ENCODE peak calls at places on chromosomes 6 and 20, in nine cellular contexts. B is cardiac muscle cell; H is neural crest cell; J is mammary epithelial cell; S is upper lobe of left lung; O is upper lobe of right lung; U is nephron progenitor cell; Y is CD4-positive, alpha-beta T cell; M is RWPE1. Z is an unnamed sample.

GRCh38 chr6:109260701-109261100 is 121.6 kb downstream of the CD164 start:
- DNase-seq in B (no peak), H (no peak), J (no peak), S (no peak), O (no peak), U (no peak), Y (no peak), M (no peak), Z (no peak)

GRCh38 chr20:15831201-15831600 is 742.0 kb downstream of the KIF16B start:
- DNase-seq in B (no peak), H (no peak), J (peak; percentile 83), S (no peak), O (no peak), U (no peak), Y (no peak), M (peak; percentile 14), Z (no peak)

GRCh38 chr6:35230950-35231349 is 17.2 kb downstream of the SCUBE3 start:
- DNase-seq in B (no peak), H (no peak), J (no peak), S (no peak), O (no peak), U (no peak), Y (no peak), M (no peak), Z (no peak)

GRCh38 chr20:62025832-62026563 is 39.7 kb downstream of the TAF4 start:
- DNase-seq in B (peak; percentile 49), H (no peak), J (no peak), S (no peak), O (no peak), U (no peak), Y (peak; percentile 19), M (no peak), Z (no peak)

GRCh38 chr6:20198764-20199174 is 13.5 kb downstream of the MBOAT1 start:
- DNase-seq in B (no peak), H (no peak), J (no peak), S (no peak), O (no peak), U (no peak), Y (no peak), M (no peak), Z (no peak)

GRCh38 chr20:3847419-3847940 is 846 bp downstream of the MAVS start:
- DNase-seq in B (no peak), H (no peak), J (peak; percentile 15), S (no peak), O (no peak), U (no peak), Y (no peak), M (no peak), Z (no peak)

GRCh38 chr20:31903630-31904386 is 33.4 kb downstream of the TTLL9 start:
- DNase-seq in B (no peak), H (no peak), J (no peak), S (no peak), O (no peak), U (no peak), Y (no peak), M (no peak), Z (no peak)

GRCh38 chr20:16125810-16126209 is 447.4 kb downstream of the KIF16B start:
- DNase-seq in B (no peak), H (no peak), J (peak; percentile 37), S (peak; percentile 34), O (no peak), U (no peak), Y (no peak), M (no peak), Z (no peak)

DNA sequence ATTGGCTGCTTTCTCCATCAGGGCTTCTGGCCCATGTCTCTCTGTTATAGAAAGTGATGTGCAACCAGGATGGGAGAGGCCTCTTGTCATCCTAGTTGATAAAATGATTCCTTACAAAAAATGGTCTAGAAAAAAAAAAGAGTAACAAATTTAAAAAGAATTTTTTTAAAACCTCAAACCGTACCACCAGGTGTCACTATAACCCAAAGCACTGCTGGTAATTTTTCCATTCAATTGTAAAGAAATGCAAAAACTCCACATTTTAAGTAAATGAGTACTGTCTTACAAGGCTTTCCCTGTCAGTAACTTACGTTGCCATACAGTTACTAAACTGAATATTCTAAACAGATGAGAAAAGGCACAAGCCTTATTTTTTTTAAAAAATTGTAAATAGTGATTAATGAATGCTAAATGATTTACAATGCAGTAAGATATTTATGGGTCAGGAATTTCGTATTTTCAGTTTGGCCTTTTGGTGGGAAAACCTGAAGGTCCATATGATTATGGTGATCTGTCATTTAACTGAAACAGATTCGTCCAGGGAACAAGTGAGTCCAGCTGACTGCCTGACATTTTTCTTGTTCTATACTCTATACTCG is 95.4 kb downstream of the OGFRL1 start:
- DNase-seq in B (peak; percentile 35), H (peak; percentile 28), J (no peak), S (no peak), O (no peak), U (peak; percentile 25), Y (no peak), M (no peak), Z (no peak)
- TF ChIP-seq CTCF in B (peak; percentile 45), H (peak; percentile 85), J (peak; percentile 43), S (peak; percentile 18), O (peak; percentile 65), U (peak; percentile 71), Y (peak; percentile 44), M (peak; percentile 68), Z (peak; percentile 81)

GRCh38 chr6:157380779-157381561 is at the start of gene ZDHHC14:
- DNase-seq in B (peak; percentile 86), H (peak; percentile 66), J (peak; percentile 83), S (peak; percentile 92), O (peak; percentile 96), U (peak; percentile 86), Y (peak; percentile 87), M (peak; percentile 73), Z (peak; percentile 73)

GRCh38 chr6:157380458-157380778 is 572 bp upstream of the ZDHHC14 start:
- DNase-seq in B (no peak), H (no peak), J (no peak), S (no peak), O (no peak), U (no peak), Y (no peak), M (no peak), Z (no peak)

GRCh38 chr6:157383471-157383870 is 2.5 kb downstream of the ZDHHC14 start:
- DNase-seq in B (no peak), H (no peak), J (no peak), S (no peak), O (no peak), U (no peak), Y (no peak), M (no peak), Z (no peak)

GRCh38 chr6:157379656-157380457 is 1.1 kb upstream of the ZDHHC14 start:
- DNase-seq in B (peak; percentile 93), H (peak; percentile 82), J (peak; percentile 84), S (peak; percentile 94), O (peak; percentile 95), U (peak; percentile 87), Y (peak; percentile 83), M (peak; percentile 85), Z (peak; percentile 78)

DNA sequence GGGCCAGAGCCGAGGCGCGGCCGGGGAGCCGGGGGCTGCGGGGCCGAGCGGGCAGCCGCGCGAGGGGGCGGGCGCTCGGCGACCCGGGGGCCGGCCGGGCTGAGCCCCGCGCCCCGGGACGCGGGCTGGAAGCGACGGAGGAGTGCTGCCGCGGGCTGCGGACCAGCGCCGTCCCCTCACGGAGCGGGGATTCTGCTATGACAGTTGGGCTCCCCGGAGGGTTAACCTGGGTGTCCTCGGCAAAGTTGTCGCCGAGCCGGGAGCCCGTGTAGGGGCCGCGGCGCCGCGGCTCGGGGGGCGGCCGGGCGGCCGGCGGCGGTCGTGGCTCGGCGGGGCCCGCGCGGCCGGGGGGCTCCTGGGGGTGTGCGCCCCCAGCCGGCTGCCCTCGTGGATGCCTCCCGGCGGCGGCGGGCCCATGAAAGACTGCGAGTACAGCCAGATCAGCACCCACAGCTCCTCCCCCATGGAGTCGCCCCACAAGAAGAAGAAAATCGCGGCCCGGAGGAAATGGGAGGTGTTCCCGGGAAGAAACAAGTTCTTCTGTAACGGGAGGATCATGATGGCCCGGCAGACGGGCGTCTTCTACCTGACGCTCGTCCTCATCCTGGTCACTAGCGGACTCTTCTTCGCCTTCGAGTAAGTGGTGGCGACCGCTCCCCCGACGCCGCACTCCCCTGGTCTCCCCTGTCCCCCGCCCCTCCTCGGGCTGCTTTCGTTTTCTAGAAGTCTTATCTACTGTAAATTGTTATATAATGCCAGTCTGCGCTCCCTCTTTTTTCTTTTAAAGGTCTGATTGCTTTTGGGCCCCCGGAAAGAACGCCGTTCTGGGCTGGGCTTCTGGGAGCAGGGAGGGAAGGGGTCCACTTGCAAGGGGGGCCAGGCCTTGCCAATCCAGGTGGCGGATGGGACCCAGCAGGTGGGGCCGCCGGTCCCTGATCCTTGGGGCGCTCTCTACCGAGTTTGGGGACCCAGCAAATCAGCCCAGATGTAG is 936 bp downstream of the ZDHHC14 start:
- DNase-seq in B (peak; percentile 60), H (peak; percentile 20), J (peak; percentile 41), S (peak; percentile 50), O (peak; percentile 81), U (peak; percentile 56), Y (peak; percentile 44), M (peak; percentile 54), Z (peak; percentile 36)
- TF ChIP-seq CTCF in B (peak; percentile 18), H (peak; percentile 17), J (no peak), S (no peak), O (no peak), U (no peak), Y (no peak), M (peak; percentile 32), Z (peak; percentile 4)

GRCh38 chr6:55943329-55943728 is 67.9 kb upstream of the BMP5 start:
- DNase-seq in B (no peak), H (no peak), J (no peak), S (no peak), O (no peak), U (no peak), Y (no peak), M (no peak), Z (no peak)

GRCh38 chr6:55937227-55937626 is 61.8 kb upstream of the BMP5 start:
- DNase-seq in B (no peak), H (no peak), J (no peak), S (no peak), O (no peak), U (no peak), Y (no peak), M (no peak), Z (no peak)

DNA sequence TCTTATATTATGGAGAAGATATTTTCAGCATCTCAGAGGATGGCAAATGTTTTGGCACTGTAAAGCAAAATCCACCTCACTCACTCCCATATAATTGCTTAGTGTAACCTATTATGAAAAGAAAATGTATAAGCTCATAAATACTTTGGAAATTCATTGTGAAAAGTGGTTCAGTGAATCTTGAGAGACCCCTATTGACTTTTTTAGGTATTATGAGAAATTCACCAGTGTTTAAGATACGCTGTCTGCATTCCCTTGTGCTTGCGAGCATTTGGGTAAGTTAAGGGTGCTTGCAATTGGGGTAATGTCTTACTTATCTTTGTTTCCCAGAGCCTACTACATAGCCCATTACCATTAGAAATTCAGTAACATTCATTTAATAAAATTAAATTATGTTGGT is 66.3 kb upstream of the BMP5 start:
- DNase-seq in B (no peak), H (no peak), J (no peak), S (no peak), O (no peak), U (no peak), Y (no peak), M (peak; percentile 4), Z (no peak)
- TF ChIP-seq CTCF in B (no peak), H (peak; percentile 33), J (no peak), S (no peak), O (peak; percentile 10), U (no peak), Y (no peak), M (no peak), Z (peak; percentile 27)

GRCh38 chr6:5034328-5034727 is 30.5 kb upstream of the RPP40 start:
- DNase-seq in B (no peak), H (no peak), J (no peak), S (no peak), O (no peak), U (no peak), Y (no peak), M (no peak), Z (no peak)

GRCh38 chr6:5031150-5031549 is 27.3 kb upstream of the RPP40 start:
- DNase-seq in B (no peak), H (no peak), J (no peak), S (no peak), O (no peak), U (no peak), Y (no peak), M (no peak), Z (no peak)

GRCh38 chr6:5034736-5035135 is 30.9 kb upstream of the RPP40 start:
- DNase-seq in B (no peak), H (no peak), J (no peak), S (no peak), O (no peak), U (no peak), Y (no peak), M (no peak), Z (no peak)

GRCh38 chr6:5030596-5031136 is 26.8 kb upstream of the RPP40 start:
- DNase-seq in B (peak; percentile 90), H (peak; percentile 88), J (peak; percentile 38), S (peak; percentile 83), O (peak; percentile 81), U (peak; percentile 87), Y (peak; percentile 59), M (peak; percentile 10), Z (peak; percentile 66)

GRCh38 chr6:5036309-5036708 is 32.5 kb upstream of the RPP40 start:
- DNase-seq in B (peak; percentile 67), H (peak; percentile 48), J (peak; percentile 19), S (no peak), O (no peak), U (peak; percentile 57), Y (no peak), M (peak; percentile 49), Z (peak; percentile 23)
- TF ChIP-seq CTCF in B (no peak), H (peak; percentile 45), J (no peak), S (no peak), O (no peak), U (peak; percentile 22), Y (no peak), M (no peak), Z (peak; percentile 37)